ENCODE peak calls at places on chromosomes 1 and 21, in seven cellular contexts. S is DMS153; E is stimulated activated CD8-positive, alpha-beta memory T cell treated with anti-CD3 and anti-CD28 coated beads, Interleukin-15, amount 100 ng/mL, for 1 hour; J is Calu3; C is RWPE1; O is stimulated activated CD4-positive, alpha-beta T cell treated with anti-CD3 and anti-CD28 coated beads, Interleukin-4, amount 100 ng/mL, for 48 hours; Z is CD4-positive, alpha-beta T cell. M is an unnamed sample.

GRCh38 chr1:223711838-223712183 is 528 bp upstream of the CAPN2 start:
- DNase-seq in C (no peak), J (no peak), O (no peak), Z (no peak), E (no peak), S (no peak), M (no peak)

GRCh38 chr1:210321131-210321530 is 7.6 kb upstream of the HHAT start:
- DNase-seq in S (no peak), C (peak), J (no peak), E (no peak), O (no peak), Z (no peak), M (no peak)

GRCh38 chr1:230112131-230112701 is 45.2 kb downstream of the GALNT2 start:
- DNase-seq in O (no peak), S (no peak), Z (no peak), C (no peak), J (no peak), E (no peak), M (no peak)

GRCh38 chr1:6795661-6796060 is 10.4 kb downstream of the CAMTA1 start:
- DNase-seq in Z (no peak), C (no peak), O (no peak), E (no peak), J (no peak), S (no peak), M (no peak)

GRCh38 chr1:39525366-39526165 is 34.1 kb downstream of the BMP8A start:
- DNase-seq in J (no peak), O (no peak), Z (no peak), E (no peak), S (no peak), C (no peak), M (no peak)

GRCh38 chr1:2314297-2314802 is 77.0 kb downstream of the MORN1 start:
- DNase-seq in Z (no peak), C (peak), J (peak), O (no peak), E (no peak), S (no peak), M (no peak)

GRCh38 chr1:109467301-109467777 is 993 bp downstream of the SYPL2 start:
- DNase-seq in C (no peak), S (no peak), J (no peak), O (no peak), E (no peak), Z (no peak), M (no peak)

GRCh38 chr1:23704834-23705495 is 13.4 kb downstream of the RPL11 start:
- DNase-seq in C (no peak), O (no peak), Z (no peak), J (no peak), S (no peak), E (no peak), M (no peak)

GRCh38 chr21:37220981-37221664 is 46.0 kb downstream of the VPS26C start:
- DNase-seq in O (peak), S (peak), Z (peak), J (peak), E (peak), C (peak), M (peak)

GRCh38 chr1:10979483-10979920 is 33.0 kb upstream of the TARDBP start:
- DNase-seq in C (no peak), O (no peak), S (no peak), Z (no peak), J (peak), E (no peak), M (no peak)

GRCh38 chr1:68112835-68113243 is 62.4 kb upstream of the DIRAS3 start:
- DNase-seq in S (no peak), O (no peak), J (peak), E (no peak), Z (no peak), C (peak), M (peak)

GRCh38 chr1:167297222-167298214 is 76.8 kb downstream of the POU2F1 start:
- DNase-seq in J (peak), O (no peak), S (peak), E (no peak), C (no peak), Z (no peak), M (peak)

GRCh38 chr21:43934116-43934515 is 69.1 kb downstream of the AGPAT3 start:
- DNase-seq in O (no peak), C (no peak), E (no peak), J (no peak), S (no peak), Z (no peak), M (no peak)

GRCh38 chr1:162541619-162542141 is 19.8 kb upstream of the UAP1 start:
- DNase-seq in Z (no peak), O (no peak), E (no peak), J (no peak), S (no peak), C (peak), M (peak)

GRCh38 chr1:209367031-209367813 is 216.3 kb upstream of the CAMK1G start:
- DNase-seq in Z (no peak), J (no peak), S (no peak), O (no peak), C (no peak), E (no peak), M (no peak)

GRCh38 chr21:37372127-37372731 is 5.7 kb downstream of the DYRK1A start:
- DNase-seq in C (no peak), S (no peak), J (no peak), O (no peak), Z (no peak), E (no peak), M (no peak)

GRCh38 chr21:26565546-26565945 is 7.5 kb downstream of the CYYR1 start:
- DNase-seq in J (no peak), S (no peak), O (no peak), E (no peak), Z (no peak), C (no peak), M (no peak)

GRCh38 chr1:53430256-53430655 is 28.9 kb upstream of the DMRTB1 start:
- DNase-seq in J (no peak), O (no peak), S (no peak), Z (no peak), E (no peak), C (no peak), M (no peak)

GRCh38 chr1:39021431-39021830 is 4.7 kb upstream of the NDUFS5 start:
- DNase-seq in O (no peak), C (no peak), E (no peak), J (no peak), S (no peak), Z (no peak), M (no peak)

GRCh38 chr1:218164111-218164929 is 120.8 kb upstream of the RRP15 start:
- DNase-seq in J (peak), O (no peak), S (peak), E (no peak), C (no peak), Z (no peak), M (peak)

GRCh38 chr1:205530116-205530515 is 25.6 kb downstream of the CDK18 start:
- DNase-seq in J (no peak), S (no peak), E (no peak), C (no peak), O (no peak), Z (no peak), M (no peak)

GRCh38 chr1:208154040-208154439 is 90.1 kb downstream of the PLXNA2 start:
- DNase-seq in S (peak), J (peak), C (no peak), E (no peak), Z (no peak), O (no peak), M (no peak)

GRCh38 chr1:159669338-159669737 is 45.1 kb downstream of the CRP start:
- DNase-seq in J (no peak), E (no peak), S (no peak), Z (no peak), C (no peak), O (no peak), M (no peak)

GRCh38 chr1:177964336-177964735 is 5.5 kb downstream of the SEC16B start:
- DNase-seq in C (no peak), J (no peak), S (no peak), O (no peak), E (no peak), Z (no peak), M (no peak)

GRCh38 chr1:212271823-212272498 is 13.2 kb upstream of the PPP2R5A start:
- DNase-seq in C (no peak), S (no peak), J (no peak), E (no peak), O (no peak), Z (no peak), M (no peak)

GRCh38 chr1:179153217-179153616 is 71.3 kb downstream of the TOR3A start:
- DNase-seq in Z (no peak), O (no peak), E (no peak), C (no peak), J (no peak), S (no peak), M (no peak)